ENCODE peak calls at places on chromosomes 3 and 15, in ten cellular contexts. K, Y, V, I, F, M, B, L, A and T are unnamed samples.

GRCh38 chr3:76576201-76576600 is 463.7 kb upstream of the ROBO2 start:
- DNase-seq in F (no peak), B (no peak), A (no peak), K (no peak), M (no peak), L (no peak), V (no peak), Y (no peak), I (no peak), T (no peak)

GRCh38 chr3:191253089-191253799 is 54.2 kb downstream of the OSTN start:
- DNase-seq in K (no peak), V (no peak), I (no peak), L (no peak), F (no peak), M (no peak), A (no peak), B (no peak), Y (no peak), T (peak; percentile 49)

GRCh38 chr15:42073418-42073817 is 20.9 kb downstream of the PLA2G4D start:
- DNase-seq in B (no peak), V (no peak), Y (no peak), I (no peak), K (no peak), F (no peak), L (no peak), A (no peak), M (no peak), T (no peak)

GRCh38 chr3:67534594-67534993 is 119.8 kb downstream of the SUCLG2 start:
- DNase-seq in I (no peak), A (no peak), K (no peak), L (no peak), V (no peak), M (no peak), B (no peak), Y (no peak), F (no peak), T (no peak)

GRCh38 chr3:31275038-31275562 is 257.6 kb upstream of the STT3B start:
- DNase-seq in I (no peak), B (peak; percentile 38), Y (no peak), M (no peak), F (no peak), L (no peak), A (no peak), K (peak; percentile 39), V (no peak), T (no peak)

GRCh38 chr15:44011238-44011873 is 183.7 kb downstream of the FRMD5 start:
- DNase-seq in M (no peak), B (no peak), V (no peak), K (no peak), L (no peak), I (no peak), A (no peak), Y (no peak), F (no peak), T (no peak)

GRCh38 chr3:30805695-30806094 is 88.8 kb downstream of the GADL1 start:
- DNase-seq in V (no peak), Y (no peak), M (no peak), I (no peak), B (no peak), A (no peak), K (no peak), F (no peak), L (no peak), T (no peak)

GRCh38 chr3:69329897-69330296 is 56.0 kb downstream of the FRMD4B start:
- DNase-seq in F (no peak), I (no peak), M (no peak), L (no peak), A (no peak), V (no peak), Y (no peak), K (no peak), B (peak; percentile 42), T (no peak)

GRCh38 chr15:84598250-84598649 is 2.6 kb upstream of the ZSCAN2 start:
- DNase-seq in B (no peak), V (peak; percentile 19), L (no peak), A (no peak), Y (no peak), K (no peak), I (no peak), F (peak; percentile 59), M (peak; percentile 31), T (no peak)

GRCh38 chr15:97909291-97909891 is 51.1 kb upstream of the ARRDC4 start:
- DNase-seq in B (peak; percentile 9), M (peak; percentile 65), V (peak; percentile 46), L (no peak), K (peak; percentile 45), A (peak; percentile 38), F (peak; percentile 14), I (peak; percentile 75), Y (peak; percentile 77), T (peak; percentile 69)

GRCh38 chr15:33454346-33454745 is 143.6 kb downstream of the RYR3 start:
- DNase-seq in I (no peak), F (no peak), K (no peak), V (no peak), B (no peak), L (no peak), M (no peak), A (no peak), Y (no peak), T (no peak)

GRCh38 chr15:73900129-73900712 is 26.0 kb upstream of the LOXL1 start:
- DNase-seq in V (no peak), B (peak; percentile 33), I (no peak), L (no peak), A (no peak), Y (no peak), M (no peak), K (no peak), F (no peak), T (no peak)

GRCh38 chr15:70753101-70753829 is 10.1 kb downstream of the UACA start:
- DNase-seq in V (no peak), K (no peak), I (no peak), B (no peak), Y (no peak), L (no peak), M (no peak), A (no peak), F (no peak), T (no peak)

GRCh38 chr3:16802382-16802781 is 82.4 kb upstream of the PLCL2 start:
- DNase-seq in M (no peak), F (no peak), K (no peak), I (no peak), Y (no peak), A (no peak), V (no peak), B (no peak), L (no peak), T (no peak)

GRCh38 chr15:95940431-95940985 is 390.0 kb upstream of the NR2F2 start:
- DNase-seq in B (no peak), M (no peak), A (no peak), I (no peak), F (no peak), Y (no peak), K (no peak), L (no peak), V (no peak), T (peak; percentile 27)

GRCh38 chr3:134445631-134446030 is 40.2 kb downstream of the ANAPC13 start:
- DNase-seq in Y (no peak), K (peak; percentile 39), A (no peak), V (no peak), F (no peak), M (no peak), I (no peak), B (peak; percentile 86), L (no peak), T (no peak)

GRCh38 chr3:55162031-55162784 is 234.3 kb upstream of the LRTM1 start:
- DNase-seq in B (peak; percentile 77), K (peak; percentile 9), A (no peak), F (no peak), V (no peak), I (no peak), Y (no peak), L (no peak), M (no peak), T (no peak)

GRCh38 chr15:76376029-76376428 is 39.5 kb downstream of the ISL2 start:
- DNase-seq in I (peak; percentile 54), F (no peak), K (no peak), L (no peak), Y (no peak), M (no peak), V (no peak), A (no peak), B (no peak), T (peak; percentile 79)

GRCh38 chr3:75395601-75396315 is 268.4 kb upstream of the FRG2C start:
- DNase-seq in K (no peak), I (no peak), M (no peak), B (no peak), Y (no peak), A (no peak), L (no peak), V (no peak), F (no peak), T (no peak)

GRCh38 chr3:96852849-96853248 is 38.5 kb downstream of the EPHA6 start:
- DNase-seq in I (no peak), A (no peak), Y (no peak), L (no peak), B (no peak), M (no peak), V (no peak), K (no peak), F (no peak), T (no peak)

GRCh38 chr15:42101861-42102260 is 7.5 kb upstream of the PLA2G4D start:
- DNase-seq in M (no peak), Y (no peak), F (no peak), B (no peak), L (no peak), I (no peak), A (no peak), K (no peak), V (no peak), T (no peak)